ENCODE peak calls at places on chromosomes 2 and 18, in seven cellular contexts. L, H, X, A, V, G and N are unnamed samples.

GRCh38 chr2:199692489-199692888 is 158.5 kb downstream of the FTCDNL1 start:
- DNase-seq in L (no peak), H (peak; percentile 1), X (no peak), A (no peak), V (peak; percentile 7), G (no peak), N (no peak)

GRCh38 chr18:22983175-22983574 is 50.0 kb downstream of the RBBP8 start:
- DNase-seq in L (no peak), H (peak; percentile 78), X (no peak), A (peak; percentile 47), V (peak; percentile 38), G (no peak), N (peak; percentile 64)

GRCh38 chr2:144084114-144084661 is 435.7 kb downstream of the ZEB2 start:
- DNase-seq in L (no peak), H (peak; percentile 85), X (no peak), A (peak; percentile 90), V (peak; percentile 43), G (no peak), N (peak; percentile 84)

GRCh38 chr2:71675296-71675695 is 221.9 kb downstream of the DYSF start:
- DNase-seq in L (no peak), H (no peak), X (no peak), A (no peak), V (peak; percentile 70), G (no peak), N (no peak)

GRCh38 chr2:201447116-201447515 is 4.1 kb downstream of the TRAK2 start:
- DNase-seq in L (no peak), H (no peak), X (no peak), A (no peak), V (no peak), G (no peak), N (no peak)

GRCh38 chr2:183903026-183903425 is 695.3 kb upstream of the ZNF804A start:
- DNase-seq in L (no peak), H (no peak), X (no peak), A (peak; percentile 1), V (peak; percentile 44), G (no peak), N (no peak)

GRCh38 chr2:239119346-239120126 is 271.7 kb downstream of the TWIST2 start:
- DNase-seq in L (no peak), H (peak; percentile 10), X (no peak), A (no peak), V (no peak), G (no peak), N (no peak)

GRCh38 chr2:24456610-24457556 is 34.2 kb upstream of the NCOA1 start:
- DNase-seq in L (peak; percentile 86), H (peak; percentile 84), X (no peak), A (peak; percentile 83), V (peak; percentile 75), G (no peak), N (peak; percentile 84)

GRCh38 chr2:155363349-155363888 is 664.9 kb downstream of the KCNJ3 start:
- DNase-seq in L (no peak), H (no peak), X (no peak), A (no peak), V (no peak), G (no peak), N (no peak)

GRCh38 chr2:155372969-155373368 is 674.5 kb downstream of the KCNJ3 start:
- DNase-seq in L (no peak), H (peak; percentile 41), X (no peak), A (peak; percentile 14), V (peak; percentile 37), G (no peak), N (no peak)

GRCh38 chr2:155364766-155365165 is 666.3 kb downstream of the KCNJ3 start:
- DNase-seq in L (no peak), H (no peak), X (no peak), A (no peak), V (no peak), G (no peak), N (no peak)

GRCh38 chr2:155368934-155369333 is 670.4 kb downstream of the KCNJ3 start:
- DNase-seq in L (no peak), H (peak; percentile 24), X (no peak), A (peak; percentile 4), V (peak; percentile 35), G (no peak), N (peak; percentile 0)
- TF ChIP-seq CTCF in L (no peak), H (peak; percentile 31), X (no peak), A (no peak), V (peak; percentile 18), G (peak; percentile 19), N (peak; percentile 26)

GRCh38 chr18:21489119-21489750 is 111.3 kb downstream of the ESCO1 start:
- DNase-seq in L (no peak), H (peak; percentile 84), X (no peak), A (peak; percentile 41), V (peak; percentile 74), G (peak; percentile 26), N (peak; percentile 66)
- TF ChIP-seq CTCF in L (no peak), H (peak; percentile 90), X (peak; percentile 61), A (peak; percentile 67), V (peak; percentile 83), G (peak; percentile 56), N (peak; percentile 76)

GRCh38 chr2:179876266-179876665 is 14.9 kb upstream of the ZNF385B start:
- DNase-seq in L (no peak), H (peak; percentile 10), X (no peak), A (no peak), V (no peak), G (no peak), N (no peak)
- TF ChIP-seq CTCF in L (no peak), H (peak; percentile 34), X (no peak), A (no peak), V (peak; percentile 13), G (no peak), N (no peak)

GRCh38 chr2:202871161-202872141 is at the start of gene ICA1L:
- DNase-seq in L (peak; percentile 81), H (peak; percentile 48), X (no peak), A (peak; percentile 62), V (peak; percentile 42), G (peak; percentile 89), N (peak; percentile 49)
- TF ChIP-seq CTCF in L (no peak), H (no peak), X (no peak), A (no peak), V (no peak), G (no peak), N (peak; percentile 8)

GRCh38 chr2:39058101-39058500 is 62.8 kb downstream of the SOS1 start:
- DNase-seq in L (no peak), H (no peak), X (no peak), A (no peak), V (no peak), G (no peak), N (no peak)
- TF ChIP-seq CTCF in L (no peak), H (no peak), X (no peak), A (no peak), V (no peak), G (no peak), N (no peak)

GRCh38 chr2:225556461-225556860 is 157.0 kb downstream of the NYAP2 start:
- DNase-seq in L (no peak), H (peak; percentile 14), X (no peak), A (no peak), V (no peak), G (no peak), N (no peak)
- TF ChIP-seq CTCF in L (no peak), H (peak; percentile 23), X (no peak), A (no peak), V (no peak), G (no peak), N (no peak)

GRCh38 chr2:112217854-112218253 is 37.0 kb downstream of the ZC3H8 start:
- DNase-seq in L (no peak), H (no peak), X (no peak), A (no peak), V (no peak), G (no peak), N (no peak)

GRCh38 chr2:112220186-112220585 is 34.7 kb downstream of the ZC3H8 start:
- DNase-seq in L (no peak), H (no peak), X (no peak), A (no peak), V (no peak), G (no peak), N (no peak)

GRCh38 chr2:112220831-112221230 is 34.0 kb downstream of the ZC3H8 start:
- DNase-seq in L (no peak), H (no peak), X (no peak), A (no peak), V (no peak), G (no peak), N (no peak)

DNA sequence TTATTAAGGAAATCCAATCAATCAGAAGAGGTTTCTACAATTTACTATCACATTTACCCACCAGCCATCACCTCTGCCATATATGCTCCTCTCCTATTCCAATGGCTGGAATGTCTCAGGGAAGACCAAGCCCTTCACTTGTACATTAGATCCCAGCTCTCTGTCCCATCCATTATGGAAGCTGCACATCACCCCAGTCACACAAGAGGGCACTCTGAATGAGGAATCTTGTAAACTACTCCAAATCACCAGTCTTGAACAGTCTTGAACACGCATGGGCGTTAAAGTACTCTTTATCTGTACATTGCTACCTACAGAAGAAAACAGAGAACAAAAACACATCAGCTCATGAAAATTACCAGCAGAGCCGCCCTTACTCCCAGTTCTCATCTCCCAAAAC is 38.7 kb downstream of the ZC3H8 start:
- DNase-seq in L (no peak), H (peak; percentile 56), X (peak; percentile 37), A (peak; percentile 9), V (peak; percentile 33), G (no peak), N (peak; percentile 18)
- TF ChIP-seq CTCF in L (no peak), H (peak; percentile 61), X (no peak), A (no peak), V (peak; percentile 40), G (no peak), N (no peak)

GRCh38 chr2:43455735-43456642 is 139.8 kb downstream of the THADA start:
- DNase-seq in L (no peak), H (peak; percentile 94), X (no peak), A (peak; percentile 92), V (no peak), G (no peak), N (peak; percentile 75)
- TF ChIP-seq CTCF in L (no peak), H (no peak), X (no peak), A (no peak), V (no peak), G (no peak), N (no peak)